ENCODE peak calls at places on chromosome 15, in seven cellular contexts. Q is ascending aorta, D is WERI-Rb-1, M is heart right ventricle, A is vagina, X is fibroblast of lung, Z is fibroblast of the aortic adventitia. G is an unnamed sample.

GRCh38 chr15:59543721-59544547 is 67.6 kb upstream of the GCNT3 start:
- DNase-seq in M (no peak), A (no peak), Q (no peak), Z (no peak), D (no peak), X (no peak), G (no peak)

GRCh38 chr15:63833246-63833696 is 477 bp downstream of the HERC1 start:
- DNase-seq in M (peak; percentile 41), Z (no peak), D (peak; percentile 34), A (no peak), Q (peak; percentile 69), X (peak; percentile 42), G (peak; percentile 52)

GRCh38 chr15:85704021-85704420 is 90.7 kb downstream of the KLHL25 start:
- DNase-seq in A (no peak), X (no peak), Q (no peak), D (no peak), M (no peak), Z (peak; percentile 38), G (no peak)

GRCh38 chr15:41620536-41621199 is 39.5 kb upstream of the MGA start:
- DNase-seq in D (no peak), A (no peak), Q (no peak), X (peak; percentile 7), M (no peak), Z (no peak), G (no peak)

GRCh38 chr15:97791824-97792792 is 168.4 kb upstream of the ARRDC4 start:
- DNase-seq in Z (no peak), Q (no peak), X (no peak), D (no peak), A (no peak), M (no peak), G (no peak)

GRCh38 chr15:89278307-89278706 is 34.5 kb downstream of the FANCI start:
- DNase-seq in Q (no peak), Z (no peak), X (peak; percentile 27), M (no peak), A (no peak), D (no peak), G (no peak)

GRCh38 chr15:68352401-68353062 is 75.0 kb downstream of the FEM1B start:
- DNase-seq in D (no peak), A (no peak), X (peak; percentile 88), Z (peak; percentile 96), M (no peak), Q (peak; percentile 96), G (peak; percentile 93)

GRCh38 chr15:69854521-69855171 is 243.1 kb downstream of the TLE3 start:
- DNase-seq in Z (peak; percentile 61), X (peak; percentile 47), M (no peak), D (no peak), Q (no peak), A (no peak), G (peak; percentile 86)

GRCh38 chr15:38127306-38127731 is 125.3 kb upstream of the SPRED1 start:
- DNase-seq in Q (no peak), X (no peak), Z (peak; percentile 46), D (no peak), M (no peak), A (no peak), G (no peak)

GRCh38 chr15:69450968-69451695 is 1.5 kb upstream of the RPLP1 start:
- DNase-seq in X (no peak), D (no peak), A (no peak), M (no peak), Z (no peak), Q (no peak), G (no peak)

GRCh38 chr15:71400347-71400746 is 285.1 kb downstream of the THSD4 start:
- DNase-seq in X (no peak), M (no peak), D (no peak), Z (peak; percentile 61), A (no peak), Q (no peak), G (no peak)

GRCh38 chr15:85988741-85989140 is 90.9 kb upstream of the AGBL1 start:
- DNase-seq in Z (no peak), Q (no peak), A (peak; percentile 56), X (no peak), M (no peak), D (no peak), G (no peak)

GRCh38 chr15:58410353-58410752 is 21.4 kb upstream of the LIPC start:
- DNase-seq in Z (peak; percentile 39), D (no peak), X (peak; percentile 44), Q (no peak), A (no peak), M (no peak), G (no peak)

GRCh38 chr15:85691350-85692240 is 103.1 kb downstream of the KLHL25 start:
- DNase-seq in Z (no peak), Q (no peak), X (no peak), D (no peak), M (no peak), A (no peak), G (no peak)

GRCh38 chr15:75030023-75030413 is 6.6 kb downstream of the PPCDC start:
- DNase-seq in M (no peak), X (peak; percentile 46), Q (peak; percentile 86), A (no peak), D (no peak), Z (peak; percentile 63), G (no peak)

GRCh38 chr15:63447277-63447676 is 57.1 kb upstream of the USP3 start:
- DNase-seq in M (no peak), D (peak; percentile 23), Q (no peak), Z (no peak), X (no peak), A (no peak), G (no peak)

GRCh38 chr15:68022061-68022460 is 32.1 kb upstream of the PIAS1 start:
- DNase-seq in M (no peak), A (no peak), D (no peak), Z (no peak), Q (no peak), X (no peak), G (no peak)

GRCh38 chr15:51620647-51621046 is 1.9 kb downstream of the DMXL2 start:
- DNase-seq in A (no peak), X (no peak), M (no peak), Q (no peak), Z (no peak), D (no peak), G (no peak)

GRCh38 chr15:51622269-51623180 is at the start of gene DMXL2:
- DNase-seq in A (no peak), M (peak; percentile 88), X (peak; percentile 86), Z (peak; percentile 79), D (peak; percentile 98), Q (peak; percentile 89), G (peak; percentile 89)

GRCh38 chr15:51621917-51622268 is 678 bp downstream of the DMXL2 start:
- DNase-seq in A (no peak), Q (no peak), X (peak; percentile 61), D (peak; percentile 47), M (peak; percentile 47), Z (peak; percentile 63), G (peak; percentile 68)

GRCh38 chr15:51619331-51620033 is 3.1 kb downstream of the DMXL2 start:
- DNase-seq in A (no peak), Z (no peak), M (no peak), D (no peak), Q (no peak), X (no peak), G (no peak)

GRCh38 chr15:51621155-51621554 is 1.4 kb downstream of the DMXL2 start:
- DNase-seq in Q (no peak), A (no peak), X (no peak), Z (no peak), D (no peak), M (no peak), G (no peak)
- H3K4me3 ChIP-seq in Q (peak overlapping the region; percentile 67), A (no peak overlapping the region), X (peak overlapping the region; percentile 90), Z (peak overlapping the region; percentile 80), D (peak overlapping the region; percentile 94), M (peak overlapping the region; percentile 64), G (peak overlapping the region; percentile 82)

GRCh38 chr15:26773485-26773877 is 615 bp upstream of the GABRB3 start:
- DNase-seq in Q (no peak), M (no peak), D (peak; percentile 76), A (no peak), X (no peak), Z (no peak), G (no peak)

GRCh38 chr15:26771168-26771916 is 1.5 kb downstream of the GABRB3 start:
- DNase-seq in A (no peak), Q (no peak), Z (no peak), X (no peak), D (peak; percentile 34), M (peak; percentile 38), G (no peak)

GRCh38 chr15:26772588-26773484 is at the start of gene GABRB3:
- DNase-seq in A (no peak), Q (no peak), X (peak; percentile 8), Z (no peak), M (peak; percentile 66), D (peak; percentile 95), G (no peak)

GRCh38 chr15:26773917-26774316 is 1.1 kb upstream of the GABRB3 start:
- DNase-seq in Z (no peak), X (no peak), A (no peak), Q (no peak), M (no peak), D (peak; percentile 22), G (no peak)

GRCh38 chr15:26771917-26772587 is 814 bp downstream of the GABRB3 start:
- DNase-seq in D (peak; percentile 41), Q (no peak), M (no peak), A (no peak), Z (no peak), X (no peak), G (no peak)
- H3K4me3 ChIP-seq in D (peak overlapping the region; percentile 46), Q (peak overlapping the region; percentile 59), M (peak overlapping the region; percentile 50), A (peak overlapping the region; percentile 44), Z (no peak overlapping the region), X (no peak overlapping the region), G (no peak overlapping the region)

GRCh38 chr15:100849021-100849831 is 30.4 kb upstream of the ALDH1A3 start:
- DNase-seq in Z (peak; percentile 58), X (peak; percentile 35), D (no peak), Q (no peak), A (no peak), M (peak; percentile 34), G (peak; percentile 40)
- H3K4me3 ChIP-seq in Z (peak overlapping the region; percentile 66), X (peak overlapping the region; percentile 62), D (no peak overlapping the region), Q (peak overlapping the region; percentile 42), A (peak overlapping the region; percentile 45), M (peak overlapping the region; percentile 44), G (peak overlapping the region; percentile 55)

GRCh38 chr15:40595219-40595618 is 1.2 kb downstream of the KNL1 start:
- DNase-seq in M (no peak), Q (no peak), D (no peak), X (no peak), Z (no peak), A (no peak), G (peak; percentile 7)
- H3K4me3 ChIP-seq in M (no peak overlapping the region), Q (no peak overlapping the region), D (peak overlapping the region; percentile 91), X (peak overlapping the region; percentile 74), Z (peak overlapping the region; percentile 88), A (no peak overlapping the region), G (peak overlapping the region; percentile 95)

GRCh38 chr15:47720555-47720954 is 3.2 kb downstream of the SEMA6D start:
- DNase-seq in M (no peak), X (peak; percentile 23), D (peak; percentile 29), Z (no peak), A (no peak), Q (no peak), G (no peak)

GRCh38 chr15:47717036-47717611 is at the start of gene SEMA6D:
- DNase-seq in M (peak; percentile 83), X (peak; percentile 93), Q (peak; percentile 88), A (no peak), Z (peak; percentile 77), D (peak; percentile 91), G (peak; percentile 83)

GRCh38 chr15:47719730-47720129 is 2.4 kb downstream of the SEMA6D start:
- DNase-seq in M (no peak), D (no peak), X (peak; percentile 8), Z (no peak), Q (no peak), A (no peak), G (no peak)

GRCh38 chr15:47715856-47716445 is 1.4 kb upstream of the SEMA6D start:
- DNase-seq in Z (peak; percentile 61), X (peak; percentile 88), D (no peak), M (peak; percentile 17), Q (peak; percentile 71), A (no peak), G (peak; percentile 47)

GRCh38 chr15:47718474-47719440 is 1.5 kb downstream of the SEMA6D start:
- DNase-seq in A (no peak), Q (peak; percentile 75), D (peak; percentile 37), Z (no peak), X (peak; percentile 59), M (peak; percentile 34), G (peak; percentile 35)
- H3K4me3 ChIP-seq in A (peak overlapping the region; percentile 80), Q (peak overlapping the region; percentile 77), D (peak overlapping the region; percentile 74), Z (peak overlapping the region; percentile 70), X (peak overlapping the region; percentile 79), M (peak overlapping the region; percentile 81), G (peak overlapping the region; percentile 73)